ENCODE peak calls at places on chromosomes 5 and 9, in six cellular contexts. X is CD8-positive, alpha-beta T cell; D is IMR-90; V is fibroblast of lung; L is HCT116; J is cardiac muscle cell. G is an unnamed sample.
A peak's percentile ranks its signal among the peaks of the same experiment; 100 is the strongest.

GRCh38 chr9:102124465-102124864 is 386.0 kb upstream of the GRIN3A start:
- DNase-seq in X (no peak), D (no peak), V (no peak), L (no peak), J (no peak), G (no peak)

GRCh38 chr5:21236104-21236503 is 1248.1 kb upstream of the CDH18 start:
- DNase-seq in X (no peak), D (no peak), V (peak; percentile 2), L (no peak), J (no peak), G (no peak)

GRCh38 chr9:112051812-112052211 is 123.3 kb downstream of the SUSD1 start:
- DNase-seq in X (no peak), D (no peak), V (peak; percentile 77), L (no peak), J (no peak), G (no peak)

GRCh38 chr5:154138701-154139100 is 51.8 kb upstream of the GALNT10 start:
- DNase-seq in X (no peak), D (no peak), V (peak; percentile 12), L (no peak), J (peak; percentile 79), G (no peak)

GRCh38 chr5:38994329-38994927 is 79.8 kb downstream of the RICTOR start:
- DNase-seq in X (peak; percentile 30), D (peak; percentile 76), V (peak; percentile 55), L (peak; percentile 4), J (peak; percentile 78), G (no peak)

GRCh38 chr5:14577079-14577725 is 4.4 kb upstream of the OTULINL start:
- DNase-seq in X (no peak), D (no peak), V (no peak), L (no peak), J (no peak), G (no peak)

GRCh38 chr9:34381323-34381722 is 4.6 kb upstream of the MYORG start:
- DNase-seq in X (no peak), D (no peak), V (no peak), L (no peak), J (no peak), G (peak; percentile 53)

GRCh38 chr9:113614843-113615648 is 151.5 kb downstream of the RGS3 start:
- DNase-seq in X (no peak), D (peak; percentile 74), V (peak; percentile 89), L (no peak), J (peak; percentile 89), G (no peak)

GRCh38 chr5:89513299-89514044 is 630.5 kb upstream of the MEF2C start:
- DNase-seq in X (no peak), D (no peak), V (peak; percentile 31), L (no peak), J (no peak), G (no peak)

GRCh38 chr9:138043061-138043410 is 165.5 kb downstream of the CACNA1B start:
- DNase-seq in X (no peak), D (no peak), V (no peak), L (no peak), J (no peak), G (no peak)

GRCh38 chr5:181142054-181142453 is 5.3 kb upstream of the OR2V2 start:
- DNase-seq in X (no peak), D (no peak), V (no peak), L (no peak), J (no peak), G (no peak)

GRCh38 chr5:158976035-158976434 is 123.7 kb downstream of the EBF1 start:
- DNase-seq in X (no peak), D (peak; percentile 88), V (peak; percentile 94), L (no peak), J (peak; percentile 87), G (no peak)

GRCh38 chr9:92728831-92729734 is 35.5 kb downstream of the BICD2 start:
- DNase-seq in X (no peak), D (peak; percentile 20), V (no peak), L (no peak), J (no peak), G (no peak)

GRCh38 chr9:94084314-94084713 is at the start of gene PTPDC1:
- DNase-seq in X (no peak), D (peak; percentile 89), V (peak; percentile 76), L (peak; percentile 77), J (peak; percentile 84), G (no peak)

GRCh38 chr9:112233769-112234168 is 58.7 kb upstream of the SUSD1 start:
- DNase-seq in X (no peak), D (peak; percentile 60), V (peak; percentile 66), L (no peak), J (peak; percentile 90), G (no peak)

GRCh38 chr9:92600742-92601261 is 65.0 kb upstream of the ECM2 start:
- DNase-seq in X (no peak), D (peak; percentile 74), V (peak; percentile 87), L (no peak), J (peak; percentile 67), G (no peak)

GRCh38 chr5:137933491-137933911 is 44.2 kb downstream of the PKD2L2 start:
- DNase-seq in X (no peak), D (peak; percentile 57), V (peak; percentile 54), L (no peak), J (peak; percentile 35), G (no peak)

GRCh38 chr9:97895695-97896332 is 26.5 kb downstream of the TRMO start:
- DNase-seq in X (no peak), D (peak; percentile 15), V (no peak), L (peak; percentile 23), J (peak; percentile 40), G (no peak)

GRCh38 chr5:181181650-181182565 is 23.1 kb downstream of the TRIM7 start:
- DNase-seq in X (peak; percentile 68), D (peak; percentile 65), V (peak; percentile 57), L (peak; percentile 76), J (peak; percentile 84), G (peak; percentile 79)

GRCh38 chr5:168251308-168251707 is 40.1 kb upstream of the WWC1 start:
- DNase-seq in X (no peak), D (no peak), V (no peak), L (no peak), J (no peak), G (no peak)

GRCh38 chr9:105620996-105621395 is 41.3 kb upstream of the TAL2 start:
- DNase-seq in X (no peak), D (no peak), V (no peak), L (no peak), J (no peak), G (no peak)

DNA sequence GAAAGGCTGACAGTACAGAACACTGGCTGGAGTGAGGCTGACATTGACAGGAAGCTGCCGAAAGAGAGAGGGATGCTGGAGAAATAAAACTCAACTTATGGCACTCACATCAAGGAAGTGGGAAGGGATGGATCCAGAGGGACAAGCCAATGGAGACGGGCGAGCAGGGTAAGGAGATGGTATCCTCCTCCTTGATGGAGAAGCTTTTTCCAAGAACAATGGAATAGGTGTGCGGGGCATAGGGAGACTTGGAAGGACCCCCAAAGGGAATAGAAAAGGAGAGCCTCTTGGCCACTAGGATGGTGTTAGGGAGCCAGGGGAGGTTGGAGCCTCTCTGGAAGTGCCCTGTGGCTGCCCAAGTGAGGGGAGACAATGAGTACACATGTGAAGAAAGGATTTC is 58.4 kb upstream of the GRHPR start:
- DNase-seq in X (no peak), D (no peak), V (no peak), L (no peak), J (no peak), G (no peak)
- H3K4me1 ChIP-seq in X (no peaks in the 10 kb centered on the region), D (no peaks in the 10 kb centered on the region), V (no peaks in the 10 kb centered on the region), L (no peaks in the 10 kb centered on the region), J (peaks cover 7% of the 10 kb centered on the region), G (no peaks in the 10 kb centered on the region)

GRCh38 chr5:54524082-54524481 is 6.5 kb downstream of the SNX18 start:
- DNase-seq in X (no peak), D (no peak), V (peak; percentile 24), L (no peak), J (no peak), G (no peak)

GRCh38 chr5:54525692-54526091 is 8.1 kb downstream of the SNX18 start:
- DNase-seq in X (no peak), D (no peak), V (no peak), L (no peak), J (no peak), G (no peak)

GRCh38 chr5:54526604-54527359 is 9.2 kb downstream of the SNX18 start:
- DNase-seq in X (no peak), D (no peak), V (no peak), L (no peak), J (no peak), G (no peak)

GRCh38 chr5:54524704-54525103 is 7.1 kb downstream of the SNX18 start:
- DNase-seq in X (no peak), D (no peak), V (peak; percentile 20), L (no peak), J (no peak), G (peak; percentile 58)

DNA sequence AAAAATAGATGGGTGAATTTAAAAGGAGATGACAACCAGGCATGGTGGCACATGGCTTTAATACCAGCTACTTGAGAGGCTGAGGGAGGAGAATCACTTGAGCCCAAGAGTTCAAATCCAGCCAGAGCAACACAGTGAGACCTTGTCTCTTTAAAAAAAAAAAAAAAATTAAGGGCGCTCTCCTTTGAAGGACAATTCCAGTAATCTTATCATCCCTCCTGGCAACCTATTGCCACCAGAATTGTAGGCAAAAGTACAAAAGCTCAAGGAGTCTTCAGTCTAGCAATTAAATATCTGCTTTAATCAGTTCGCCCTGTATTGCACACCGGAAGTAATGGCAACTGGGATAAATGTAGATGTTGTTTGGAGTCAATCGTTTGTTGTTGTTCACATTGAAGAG is 7.7 kb downstream of the SNX18 start:
- DNase-seq in X (no peak), D (no peak), V (no peak), L (no peak), J (no peak), G (no peak)
- H3K4me3 ChIP-seq in X (no peak overlapping the region), D (no peak overlapping the region), V (no peak overlapping the region), L (no peak overlapping the region), J (no peak overlapping the region), G (no peak overlapping the region)

DNA sequence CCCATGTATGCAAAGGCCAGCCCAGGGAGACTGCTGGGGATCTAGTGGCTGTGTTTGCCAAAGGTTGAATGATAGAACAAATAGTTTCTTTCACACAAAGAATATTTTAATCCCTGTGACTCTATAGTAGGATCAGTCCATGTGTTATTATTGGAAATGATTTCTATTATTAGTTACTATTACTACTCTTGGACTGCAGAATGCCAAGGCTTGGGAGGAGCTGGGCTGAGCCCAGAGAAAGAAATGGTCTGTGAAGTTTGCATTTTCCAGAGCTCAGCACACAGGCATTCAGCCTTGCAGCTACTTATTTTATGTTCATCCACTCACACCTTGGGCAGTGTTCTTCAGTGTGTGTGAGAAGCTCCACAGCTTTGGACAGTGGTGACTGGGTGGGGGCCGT is 583.1 kb downstream of the CCDC171 start:
- DNase-seq in X (no peak), D (no peak), V (no peak), L (no peak), J (no peak), G (no peak)
- H3K27ac ChIP-seq in X (no peak overlapping the region), D (no peak overlapping the region), V (no peak overlapping the region), L (no peak overlapping the region), J (no peak overlapping the region), G (no peak overlapping the region)

GRCh38 chr5:149747141-149747832 is 17.2 kb downstream of the PPARGC1B start:
- DNase-seq in X (no peak), D (no peak), V (no peak), L (peak; percentile 15), J (no peak), G (peak; percentile 90)

GRCh38 chr5:149745944-149746326 is 15.8 kb downstream of the PPARGC1B start:
- DNase-seq in X (no peak), D (no peak), V (no peak), L (no peak), J (no peak), G (no peak)

GRCh38 chr5:149748471-149749094 is 18.5 kb downstream of the PPARGC1B start:
- DNase-seq in X (no peak), D (no peak), V (no peak), L (no peak), J (no peak), G (no peak)

GRCh38 chr5:149749481-149750365 is 19.6 kb downstream of the PPARGC1B start:
- DNase-seq in X (no peak), D (no peak), V (peak; percentile 29), L (no peak), J (peak; percentile 68), G (no peak)

GRCh38 chr5:149747833-149748366 is 17.8 kb downstream of the PPARGC1B start:
- DNase-seq in X (no peak), D (no peak), V (no peak), L (no peak), J (no peak), G (no peak)
- H3K4me1 ChIP-seq in X (no peaks in the 10 kb centered on the region), D (no peaks in the 10 kb centered on the region), V (no peaks in the 10 kb centered on the region), L (peaks cover 41% of the 10 kb centered on the region), J (no peaks in the 10 kb centered on the region), G (peaks cover 11% of the 10 kb centered on the region)